ENCODE peak calls at places on chromosomes 11 and 22, in five cellular contexts. B is myocyte, X is GOT3, Y is NCI-H2081, V is neuronal stem cell. T is an unnamed sample.

GRCh38 chr11:3202759-3203158 is 15.9 kb downstream of the MRGPRG start:
- DNase-seq in B (no peak), X (no peak), Y (no peak), V (no peak), T (no peak)

GRCh38 chr22:45218974-45219373 is 21.7 kb downstream of the KIAA0930 start:
- DNase-seq in B (peak), X (no peak), Y (no peak), V (no peak), T (no peak)

GRCh38 chr11:113873241-113873626 is 2.1 kb downstream of the USP28 start:
- DNase-seq in B (peak), X (no peak), Y (no peak), V (no peak), T (no peak)

GRCh38 chr11:131094828-131095227 is 178.5 kb upstream of the SNX19 start:
- DNase-seq in B (no peak), X (no peak), Y (no peak), V (no peak), T (no peak)

GRCh38 chr11:90930252-90930651 is 707.4 kb upstream of the CHORDC1 start:
- DNase-seq in B (no peak), X (no peak), Y (no peak), V (no peak), T (no peak)

GRCh38 chr11:22521226-22521625 is 104.4 kb downstream of the FANCF start:
- DNase-seq in B (no peak), X (no peak), Y (no peak), V (no peak), T (no peak)

GRCh38 chr22:25485626-25486545 is 78.6 kb upstream of the GRK3 start:
- DNase-seq in B (peak), X (no peak), Y (no peak), V (no peak), T (no peak)

GRCh38 chr11:9527481-9528140 is 45.9 kb upstream of the WEE1 start:
- DNase-seq in B (peak), X (no peak), Y (no peak), V (no peak), T (no peak)

GRCh38 chr11:134725939-134726639 is 314.0 kb upstream of the B3GAT1 start:
- DNase-seq in B (no peak), X (no peak), Y (no peak), V (no peak), T (no peak)

GRCh38 chr11:73463359-73463758 is 87.2 kb downstream of the RELT start:
- DNase-seq in B (peak), X (no peak), Y (no peak), V (no peak), T (no peak)

T was measured in NCI-H748 treated with DMSO at 0.1 percent for 48 hours.